ENCODE peak calls at places on chromosomes 13 and 19, in ten cellular contexts. K is pancreas, P is omental fat pad, R is GM23338, M is K562, W is esophagus squamous epithelium, J is gastrocnemius medialis, S is colonic mucosa, D is psoas muscle, I is Caco-2. T is an unnamed sample.

GRCh38 chr13:30114586-30115256 is 192.6 kb downstream of the KATNAL1 start:
- DNase-seq in R (peak), P (peak), W (peak), K (peak), J (peak), S (peak), M (peak), D (peak), I (peak), T (peak)

GRCh38 chr19:43782689-43783231 is 2.0 kb upstream of the KCNN4 start:
- DNase-seq in W (no peak), M (no peak), P (no peak), S (peak), I (no peak), J (no peak), K (no peak), R (no peak), D (no peak), T (peak)

GRCh38 chr19:55368701-55369563 is 1.3 kb downstream of the IL11 start:
- DNase-seq in W (no peak), P (no peak), R (peak), M (peak), I (peak), S (no peak), D (no peak), K (no peak), J (no peak), T (peak)

GRCh38 chr19:8358948-8359347 is 5.0 kb upstream of the ANGPTL4 start:
- DNase-seq in R (no peak), M (no peak), J (no peak), I (no peak), W (no peak), D (no peak), K (no peak), P (no peak), S (no peak), T (no peak)

GRCh38 chr19:46608581-46609345 is 7.6 kb downstream of the CALM3 start:
- DNase-seq in W (no peak), J (peak), R (no peak), K (no peak), M (no peak), D (no peak), P (no peak), I (no peak), S (peak), T (no peak)

GRCh38 chr13:40910324-40911050 is 108.6 kb downstream of the ELF1 start:
- DNase-seq in R (no peak), K (no peak), I (no peak), W (no peak), S (no peak), M (no peak), D (no peak), J (no peak), P (no peak), T (no peak)

GRCh38 chr19:45800009-45800553 is 7.4 kb upstream of the DMWD start:
- DNase-seq in M (peak), I (no peak), J (no peak), D (no peak), P (no peak), S (no peak), R (no peak), W (no peak), K (no peak), T (peak)

GRCh38 chr19:44072543-44073401 is 813 bp downstream of the ZNF284 start:
- DNase-seq in W (no peak), P (no peak), M (no peak), J (no peak), D (no peak), S (peak), K (no peak), R (peak), I (peak), T (peak)

GRCh38 chr19:3397266-3398022 is 31.1 kb downstream of the NFIC start:
- DNase-seq in J (peak), S (peak), M (no peak), R (peak), I (peak), D (no peak), W (no peak), P (no peak), K (peak), T (no peak)

GRCh38 chr13:30607908-30608307 is 9.8 kb upstream of the USPL1 start:
- DNase-seq in K (no peak), S (no peak), R (no peak), W (no peak), D (no peak), P (no peak), M (no peak), I (no peak), J (peak), T (peak)

GRCh38 chr13:80239116-80239515 is 101.8 kb downstream of the SPRY2 start:
- DNase-seq in M (no peak), S (no peak), R (no peak), J (no peak), D (no peak), W (no peak), I (no peak), K (no peak), P (no peak), T (no peak)

GRCh38 chr19:41893899-41894298 is 10.9 kb downstream of the ARHGEF1 start:
- DNase-seq in M (no peak), D (no peak), J (no peak), I (peak), P (no peak), K (no peak), W (no peak), S (no peak), R (peak), T (no peak)

DNA sequence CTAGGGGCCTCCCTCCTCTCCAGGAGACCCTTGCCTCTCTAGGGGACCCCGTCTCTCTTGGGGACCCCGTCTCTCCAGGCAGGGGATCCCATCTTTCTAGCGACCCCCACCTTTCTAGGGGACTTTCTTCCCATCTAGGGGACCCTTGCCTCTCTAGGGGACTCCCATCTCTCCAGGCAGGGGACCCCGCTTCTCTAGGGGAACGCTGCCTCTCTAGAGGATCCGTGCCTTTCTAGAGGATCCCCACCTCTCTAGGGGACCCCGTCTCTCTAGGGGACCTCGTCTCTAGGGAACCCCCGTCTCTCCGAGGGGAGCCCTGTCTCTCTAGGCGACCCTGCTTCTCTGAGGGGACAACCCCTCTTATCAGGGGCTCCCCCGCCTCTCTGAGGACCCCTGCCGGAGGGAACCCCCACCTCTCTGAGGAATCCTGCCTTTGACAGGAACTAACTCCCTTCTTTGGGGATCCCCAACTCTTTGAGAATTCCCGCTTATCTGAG is 19.1 kb upstream of the GATAD2A start:
- DNase-seq in M (no peak), K (no peak), P (no peak), D (no peak), S (no peak), I (peak), J (no peak), R (peak), W (no peak), T (no peak)
- TF ChIP-seq CTCF in M (no peak), K (no peak), P (no peak), D (no peak), S (no peak), I (peak), J (no peak), R (peak), W (no peak), T (no peak)

DNA sequence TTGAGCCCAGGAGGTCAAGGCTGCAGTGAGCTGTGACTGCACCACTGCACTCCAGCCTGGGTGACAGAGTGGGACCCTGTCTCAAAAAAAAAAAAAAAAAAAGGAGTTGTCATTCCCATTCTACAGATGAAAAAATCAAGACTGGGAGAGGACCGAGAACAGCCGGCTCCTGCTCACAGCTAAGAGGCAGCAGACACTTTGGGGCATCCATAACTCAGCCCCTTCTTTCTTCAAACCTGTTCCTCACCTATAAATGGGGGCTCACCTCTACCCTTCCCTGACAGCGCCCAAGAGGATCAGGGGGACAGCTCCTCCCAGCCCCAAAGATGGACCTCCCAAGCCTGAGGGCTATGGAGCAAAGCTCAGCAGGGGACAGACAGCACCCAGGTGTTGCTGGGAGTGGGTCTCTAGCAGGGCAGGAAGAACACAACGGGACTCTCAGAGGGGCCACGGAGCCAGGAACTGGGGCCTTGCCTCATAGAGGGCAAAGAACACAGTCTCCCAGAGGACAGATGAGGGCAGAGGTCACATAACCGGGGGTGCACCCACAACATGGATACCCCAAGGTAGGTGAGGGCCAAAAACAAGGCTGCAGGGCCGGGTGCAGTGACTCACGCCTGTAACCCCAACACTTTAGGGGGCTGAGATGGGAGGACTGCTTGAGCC is 3.4 kb upstream of the KLF16 start:
- DNase-seq in W (no peak), P (no peak), R (no peak), I (no peak), K (no peak), M (no peak), J (no peak), S (no peak), D (no peak), T (no peak)
- TF ChIP-seq CTCF in W (no peak), P (no peak), R (no peak), I (no peak), K (no peak), M (no peak), J (no peak), S (no peak), D (no peak), T (no peak)

GRCh38 chr13:49134305-49134704 is 85.8 kb upstream of the MLNR start:
- DNase-seq in K (no peak), R (no peak), W (no peak), M (no peak), J (no peak), P (no peak), S (no peak), I (no peak), D (no peak), T (no peak)
- TF ChIP-seq CTCF in K (no peak), R (no peak), W (no peak), M (no peak), J (no peak), P (no peak), S (no peak), I (no peak), D (no peak), T (no peak)

GRCh38 chr13:76668141-76668540 is 218.1 kb downstream of the KCTD12 start:
- DNase-seq in M (no peak), W (no peak), D (no peak), K (no peak), R (no peak), J (no peak), I (no peak), P (no peak), S (no peak), T (no peak)

GRCh38 chr13:76668716-76669115 is 217.5 kb downstream of the KCTD12 start:
- DNase-seq in J (no peak), M (no peak), P (no peak), W (no peak), S (no peak), K (no peak), D (no peak), I (no peak), R (no peak), T (no peak)

GRCh38 chr13:76672422-76672821 is 213.8 kb downstream of the KCTD12 start:
- DNase-seq in D (no peak), K (no peak), W (no peak), J (no peak), R (no peak), I (no peak), M (no peak), S (no peak), P (no peak), T (peak)

GRCh38 chr13:76663941-76664340 is 222.3 kb downstream of the KCTD12 start:
- DNase-seq in M (no peak), J (no peak), R (no peak), S (no peak), D (no peak), W (no peak), P (no peak), K (no peak), I (no peak), T (peak)

DNA sequence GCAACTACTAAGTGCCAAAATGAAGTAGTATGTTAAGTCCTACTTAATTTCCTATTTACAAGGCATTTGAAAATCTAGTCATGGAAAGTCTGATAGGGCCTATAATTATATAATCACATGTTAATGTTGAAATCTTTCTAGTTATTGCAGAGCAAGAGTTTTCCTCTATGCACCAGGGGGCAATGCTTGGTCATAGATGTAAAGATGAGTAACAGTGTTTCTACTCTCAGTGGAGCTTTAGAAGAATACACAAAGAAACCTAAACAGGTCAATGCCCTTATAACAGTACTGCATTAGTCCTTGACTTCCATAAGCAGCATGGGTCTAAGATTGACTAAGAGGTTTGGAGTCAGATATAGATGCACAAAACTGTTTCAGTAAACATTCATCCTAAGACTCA is 218.7 kb downstream of the KCTD12 start:
- DNase-seq in S (peak), J (no peak), D (no peak), P (no peak), M (no peak), K (no peak), W (no peak), R (no peak), I (peak), T (peak)
- TF ChIP-seq CTCF in S (no peak), J (no peak), D (peak), P (no peak), M (no peak), K (no peak), W (no peak), R (peak), I (peak), T (peak)

GRCh38 chr19:24060687-24061356 is 26.2 kb upstream of the ZNF254 start:
- DNase-seq in M (no peak), D (no peak), R (no peak), P (no peak), S (no peak), J (peak), K (no peak), I (no peak), W (no peak), T (peak)
- TF ChIP-seq CTCF in M (no peak), D (no peak), R (no peak), P (no peak), S (no peak), J (no peak), K (no peak), I (no peak), W (no peak), T (no peak)

DNA sequence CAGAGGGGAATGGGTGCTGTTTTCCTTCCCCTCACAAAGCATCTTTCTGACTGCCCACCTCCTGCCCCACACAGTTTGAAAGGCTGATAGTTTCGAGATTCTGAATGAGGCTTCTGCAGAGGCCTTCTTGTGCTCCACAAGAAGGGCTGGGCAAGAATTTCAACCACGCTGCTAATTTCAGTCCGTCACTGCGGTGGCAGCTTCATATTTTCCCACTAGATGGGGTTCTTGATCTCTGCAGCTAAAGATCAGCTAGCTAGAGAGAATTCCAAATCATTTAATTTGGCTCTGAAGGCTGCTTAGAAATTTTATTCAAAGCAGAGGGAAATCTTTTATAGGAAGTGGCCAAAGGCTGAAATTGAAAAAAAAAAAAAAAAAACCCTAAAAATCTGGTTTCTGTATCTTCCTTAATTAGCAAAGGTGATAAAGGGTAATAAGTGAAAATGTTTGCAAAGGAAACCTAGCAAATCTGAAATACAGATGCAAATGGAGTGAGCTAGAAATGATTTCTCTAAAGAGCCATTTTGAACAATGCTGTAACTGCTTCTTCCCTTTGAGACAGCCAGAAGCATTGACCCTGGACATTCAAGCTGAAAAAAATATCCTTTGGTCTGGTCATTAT is 38.0 kb upstream of the C13orf42 start:
- DNase-seq in S (no peak), P (no peak), W (no peak), M (no peak), D (no peak), K (no peak), R (peak), J (no peak), I (peak), T (peak)
- TF ChIP-seq CTCF in S (no peak), P (no peak), W (no peak), M (peak), D (peak), K (no peak), R (peak), J (no peak), I (peak), T (peak)

GRCh38 chr13:34076943-34077703 is 259.2 kb downstream of the RFC3 start:
- DNase-seq in W (no peak), D (no peak), P (no peak), J (no peak), I (no peak), K (no peak), M (no peak), R (peak), S (no peak), T (peak)
- TF ChIP-seq CTCF in W (no peak), D (peak), P (no peak), J (no peak), I (peak), K (peak), M (no peak), R (peak), S (no peak), T (peak)

DNA sequence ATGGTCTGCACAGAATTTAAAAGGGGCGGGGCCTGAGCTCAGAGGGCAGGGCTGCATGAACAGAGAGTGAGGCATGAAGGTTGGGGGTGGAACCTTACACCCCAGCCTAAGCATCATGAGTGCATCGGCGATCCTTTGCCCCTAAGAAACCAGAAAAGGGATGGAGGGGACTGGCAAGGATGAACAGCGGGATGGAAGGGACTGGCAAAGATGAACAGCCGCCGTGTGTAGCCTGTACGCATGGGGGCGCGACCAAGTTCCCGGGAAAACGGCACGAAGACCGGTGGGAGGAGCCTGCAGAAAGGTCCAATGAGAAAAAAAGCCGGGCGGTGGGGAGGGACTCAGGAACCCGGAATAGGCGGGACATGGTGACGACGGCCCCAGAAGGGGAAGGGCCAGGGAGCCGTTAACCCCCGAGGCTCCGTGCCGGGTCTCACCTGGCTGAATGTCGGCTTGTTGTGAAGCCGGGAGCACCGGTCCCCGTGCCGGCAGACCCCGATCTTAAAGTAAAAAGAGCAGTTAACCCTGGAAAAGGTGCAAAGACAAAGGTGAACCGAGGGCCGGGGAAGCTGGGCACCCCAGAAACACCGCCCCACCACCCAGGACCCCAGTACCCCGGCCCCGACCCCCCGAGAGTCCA is 410 bp downstream of the U2AF1L4 start:
- DNase-seq in D (peak), S (peak), J (peak), I (peak), K (peak), W (peak), P (peak), R (peak), M (peak), T (peak)
- TF ChIP-seq CTCF in D (peak), S (no peak), J (no peak), I (peak), K (no peak), W (no peak), P (no peak), R (peak), M (peak), T (no peak)

T was measured in MCF 10A.